ENCODE peak calls at places on chromosomes 4 and X, in five cellular contexts. W is A549, I is GM12878, F is endothelial cell of umbilical vein, X is HepG2. M is an unnamed sample.

GRCh38 chr4:48022192-48022799 is 5.7 kb downstream of the NIPAL1 start:
- DNase-seq in W (no peak), I (no peak), F (no peak), X (no peak), M (no peak)

GRCh38 chrX:18877472-18877871 is 106.4 kb downstream of the PHKA2 start:
- DNase-seq in W (no peak), I (no peak), F (no peak), X (peak; percentile 69), M (no peak)

GRCh38 chr4:109231331-109231730 is 71.1 kb downstream of the COL25A1 start:
- DNase-seq in W (no peak), I (no peak), F (no peak), X (no peak), M (no peak)

GRCh38 chr4:25367004-25367621 is 9.9 kb upstream of the ANAPC4 start:
- DNase-seq in W (no peak), I (no peak), F (peak; percentile 63), X (no peak), M (peak; percentile 72)

GRCh38 chrX:5632887-5633286 is 595.8 kb downstream of the NLGN4X start:
- DNase-seq in W (no peak), I (no peak), F (no peak), X (no peak), M (no peak)

GRCh38 chrX:145727476-145727875 is 90.2 kb upstream of the SLITRK2 start:
- DNase-seq in W (no peak), I (no peak), F (no peak), X (no peak), M (peak; percentile 6)

GRCh38 chr4:20859097-20859781 is 159.0 kb downstream of the PACRGL start:
- DNase-seq in W (no peak), I (no peak), F (no peak), X (no peak), M (no peak)

GRCh38 chr4:11424000-11424399 is 4.7 kb downstream of the HS3ST1 start:
- DNase-seq in W (peak; percentile 25), I (no peak), F (peak; percentile 38), X (peak; percentile 39), M (peak; percentile 55)

GRCh38 chr4:163941221-163941865 is 446.9 kb downstream of the TMA16 start:
- DNase-seq in W (no peak), I (no peak), F (no peak), X (no peak), M (no peak)

GRCh38 chrX:17710836-17711235 is 26.5 kb upstream of the SCML1 start:
- DNase-seq in W (no peak), I (no peak), F (no peak), X (peak; percentile 82), M (no peak)

GRCh38 chr4:101954351-101954750 is 163.8 kb downstream of the BANK1 start:
- DNase-seq in W (no peak), I (no peak), F (peak; percentile 5), X (no peak), M (no peak)

GRCh38 chr4:113049421-113050355 is at the start of gene ANK2:
- DNase-seq in W (no peak), I (no peak), F (no peak), X (no peak), M (no peak)

GRCh38 chr4:10611673-10612072 is 72.9 kb downstream of the CLNK start:
- DNase-seq in W (no peak), I (no peak), F (peak; percentile 76), X (no peak), M (no peak)

GRCh38 chr4:16264798-16265197 is 38.5 kb upstream of the TAPT1 start:
- DNase-seq in W (peak; percentile 15), I (peak; percentile 5), F (peak; percentile 58), X (peak; percentile 36), M (peak; percentile 67)

GRCh38 chr4:92497141-92497540 is 193.4 kb downstream of the GRID2 start:
- DNase-seq in W (no peak), I (no peak), F (no peak), X (no peak), M (no peak)

GRCh38 chr4:89704651-89705395 is 132.1 kb downstream of the SNCA start:
- DNase-seq in W (no peak), I (no peak), F (no peak), X (no peak), M (no peak)

GRCh38 chr4:41658106-41658505 is 90.4 kb downstream of the PHOX2B start:
- DNase-seq in W (no peak), I (no peak), F (no peak), X (no peak), M (no peak)

GRCh38 chrX:12974217-12974796 is 603 bp upstream of the TMSB4X start:
- DNase-seq in W (peak; percentile 60), I (no peak), F (peak; percentile 58), X (no peak), M (peak; percentile 91)

GRCh38 chrX:72057331-72057730 is 74.4 kb downstream of the RTL5 start:
- DNase-seq in W (no peak), I (no peak), F (no peak), X (no peak), M (peak; percentile 76)

GRCh38 chr4:42344749-42345148 is 52.5 kb upstream of the SHISA3 start:
- DNase-seq in W (no peak), I (no peak), F (no peak), X (no peak), M (no peak)

GRCh38 chr4:35175487-35175886 is 1068.8 kb downstream of the ARAP2 start:
- DNase-seq in W (no peak), I (no peak), F (no peak), X (no peak), M (no peak)

GRCh38 chr4:74906771-74907170 is 26.1 kb upstream of the PARM1 start:
- DNase-seq in W (no peak), I (no peak), F (no peak), X (no peak), M (no peak)

GRCh38 chr4:8140915-8141314 is 17.7 kb downstream of the ABLIM2 start:
- DNase-seq in W (no peak), I (no peak), F (no peak), X (no peak), M (no peak)

GRCh38 chr4:168540865-168541607 is 44.2 kb downstream of the PALLD start:
- DNase-seq in W (no peak), I (no peak), F (no peak), X (no peak), M (no peak)

GRCh38 chrX:45621356-45622041 is 420.8 kb upstream of the DIPK2B start:
- DNase-seq in W (no peak), I (no peak), F (peak; percentile 54), X (no peak), M (no peak)

GRCh38 chrX:23980063-23980462 is 46.9 kb downstream of the KLHL15 start:
- DNase-seq in W (no peak), I (no peak), F (no peak), X (no peak), M (no peak)

GRCh38 chrX:30577362-30577961 is at the start of gene TASL:
- DNase-seq in W (no peak), I (peak; percentile 94), F (no peak), X (no peak), M (peak; percentile 92)

GRCh38 chr4:140875751-140876389 is 119.7 kb upstream of the TBC1D9 start:
- DNase-seq in W (no peak), I (no peak), F (no peak), X (no peak), M (no peak)

DNA sequence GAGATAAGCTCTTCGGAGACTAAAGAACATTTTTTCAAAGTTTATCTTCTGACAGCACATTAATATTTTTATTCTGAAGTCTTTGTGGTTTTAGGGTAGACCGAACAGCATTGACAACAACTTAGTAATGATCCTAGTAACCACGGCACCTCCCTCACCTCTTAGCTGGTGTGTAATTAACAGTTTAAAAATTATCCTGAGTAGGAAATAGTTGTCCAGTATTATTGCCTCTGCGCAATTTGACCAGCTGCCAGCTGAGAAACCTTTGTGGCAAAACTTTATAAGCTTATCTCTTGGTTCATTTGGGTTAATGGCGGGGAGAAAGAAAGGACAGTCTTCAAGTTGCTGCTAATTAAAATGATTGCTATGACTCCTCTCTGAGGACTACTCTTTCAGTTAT is 213.6 kb downstream of the CBLL2 start:
- DNase-seq in W (no peak), I (no peak), F (no peak), X (no peak), M (no peak)
- TF ChIP-seq MYC in W (no peak), I (no peak), F (no peak), X (no peak), M (no peak)

GRCh38 chr4:153322791-153323190 is 21.7 kb upstream of the MND1 start:
- DNase-seq in W (no peak), I (no peak), F (no peak), X (no peak), M (no peak)

GRCh38 chr4:153314915-153315314 is 29.6 kb upstream of the MND1 start:
- DNase-seq in W (no peak), I (no peak), F (no peak), X (no peak), M (no peak)

GRCh38 chr4:153318696-153319320 is 25.7 kb upstream of the MND1 start:
- DNase-seq in W (peak; percentile 40), I (no peak), F (peak; percentile 62), X (peak; percentile 40), M (peak; percentile 57)
- TF ChIP-seq CTCF in W (peak; percentile 70), I (peak; percentile 68), F (peak; percentile 62), X (peak; percentile 67), M (peak; percentile 64)

GRCh38 chrX:15674514-15674898 is 9.9 kb upstream of the CLTRN start:
- DNase-seq in W (peak; percentile 84), I (peak; percentile 94), F (no peak), X (peak; percentile 91), M (peak; percentile 89)

GRCh38 chrX:15673970-15674369 is 9.4 kb upstream of the CLTRN start:
- DNase-seq in W (no peak), I (no peak), F (no peak), X (no peak), M (no peak)

GRCh38 chrX:15674899-15675489 is 10.4 kb upstream of the CLTRN start:
- DNase-seq in W (peak; percentile 51), I (peak; percentile 89), F (peak; percentile 93), X (peak; percentile 76), M (peak; percentile 90)

GRCh38 chrX:15672886-15673285 is 8.3 kb upstream of the CLTRN start:
- DNase-seq in W (no peak), I (no peak), F (no peak), X (no peak), M (no peak)

DNA sequence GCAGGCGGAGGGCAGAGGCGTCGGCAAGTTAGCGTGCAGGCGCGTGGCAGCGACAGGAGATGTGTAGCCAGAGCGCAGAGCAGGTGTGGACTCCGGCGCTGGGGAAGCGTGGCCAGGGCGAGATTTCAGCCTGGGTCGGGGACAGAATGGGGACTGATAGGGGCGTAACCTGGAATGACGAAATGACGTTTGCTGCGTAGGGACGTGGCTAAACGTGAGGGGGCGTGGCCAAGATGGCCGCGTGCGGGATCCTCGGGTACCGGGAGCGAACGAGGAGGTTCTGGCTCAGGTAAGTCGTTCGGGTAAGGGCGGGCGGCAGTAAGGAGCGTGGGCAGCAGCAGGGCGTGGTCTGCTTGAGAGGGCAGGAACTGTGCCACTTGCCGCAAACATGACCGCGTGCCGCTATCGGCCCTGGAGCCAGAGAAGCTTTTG is 10.9 kb upstream of the CLTRN start:
- DNase-seq in W (peak; percentile 54), I (no peak), F (no peak), X (no peak), M (peak; percentile 79)
- TF ChIP-seq POLR2A in W (peak; percentile 60), I (no peak), F (no peak), X (peak; percentile 57), M (peak; percentile 4)

DNA sequence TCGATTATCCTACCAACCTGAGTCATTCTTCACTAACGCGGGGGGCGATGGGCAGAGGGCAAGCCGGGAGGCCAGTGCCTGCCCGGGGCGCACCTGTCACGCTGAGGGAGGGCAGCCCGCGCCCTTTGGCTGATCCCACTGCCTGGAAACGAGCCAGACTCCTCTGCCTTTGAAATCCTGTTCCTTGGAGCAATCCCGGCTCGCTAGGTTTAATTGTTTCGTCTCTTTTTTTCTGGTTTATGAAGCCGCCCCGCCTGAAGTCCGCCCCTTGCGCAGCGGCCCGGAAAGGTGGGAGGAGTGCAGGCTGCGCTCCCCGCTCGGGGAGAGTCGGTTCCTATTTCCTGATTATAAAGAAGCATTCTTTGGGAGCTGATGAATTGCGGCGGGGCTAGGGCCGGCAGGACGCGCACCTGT is 484.2 kb downstream of the BCOR start:
- DNase-seq in W (peak; percentile 15), I (no peak), F (peak; percentile 48), X (no peak), M (no peak)
- TF ChIP-seq MYC in W (no peak), I (no peak), F (no peak), X (no peak), M (no peak)